ENCODE peak calls at places on chromosomes 11 and 22, in five cellular contexts. L, K, Z, H and M are unnamed samples.

GRCh38 chr11:99418927-99419707 is 398.4 kb downstream of the CNTN5 start:
- DNase-seq in L (no peak), K (no peak), Z (no peak), H (no peak), M (no peak)

GRCh38 chr11:130611791-130612251 is 163.4 kb downstream of the ADAMTS15 start:
- DNase-seq in Z (no peak), H (no peak), L (no peak), K (no peak), M (no peak)

GRCh38 chr11:115623021-115623451 is 118.8 kb upstream of the CADM1 start:
- DNase-seq in Z (no peak), L (no peak), K (peak), H (no peak), M (no peak)

GRCh38 chr11:93196816-93197382 is 892 bp downstream of the SLC36A4 start:
- DNase-seq in Z (no peak), K (no peak), H (no peak), L (no peak), M (no peak)

GRCh38 chr22:49046546-49047305 is 780.9 kb downstream of the BRD1 start:
- DNase-seq in H (peak), L (no peak), K (peak), Z (peak), M (peak)

GRCh38 chr11:19962795-19963163 is 197.5 kb downstream of the DBX1 start:
- DNase-seq in K (no peak), H (no peak), Z (no peak), L (no peak), M (no peak)

GRCh38 chr11:78796956-78797355 is 222.3 kb upstream of the NARS2 start:
- DNase-seq in K (no peak), Z (no peak), L (no peak), H (no peak), M (no peak)

GRCh38 chr11:5007561-5007960 is 12.9 kb downstream of the OR51L1 start:
- DNase-seq in Z (no peak), H (no peak), L (no peak), K (no peak), M (no peak)

GRCh38 chr11:72398058-72398758 is 36.1 kb downstream of the CLPB start:
- DNase-seq in H (no peak), K (no peak), Z (peak), L (no peak), M (no peak)

GRCh38 chr11:79864882-79865281 is 424.1 kb upstream of the TENM4 start:
- DNase-seq in L (no peak), H (no peak), K (no peak), Z (no peak), M (no peak)

GRCh38 chr11:29125621-29126020 is 891.2 kb downstream of the KCNA4 start:
- DNase-seq in K (no peak), Z (no peak), H (no peak), L (no peak), M (no peak)

GRCh38 chr22:41382098-41382578 is 396 bp downstream of the TEF start:
- DNase-seq in Z (peak), L (peak), K (peak), H (peak), M (peak)

GRCh38 chr11:47355283-47356128 is 3.0 kb upstream of the MYBPC3 start:
- DNase-seq in Z (peak), K (peak), L (no peak), H (peak), M (peak)

GRCh38 chr22:37571258-37571991 is 8.5 kb downstream of the LGALS2 start:
- DNase-seq in H (no peak), K (peak), L (no peak), Z (no peak), M (no peak)

GRCh38 chr11:17716807-17717206 is 2.6 kb upstream of the MYOD1 start:
- DNase-seq in Z (no peak), H (no peak), L (no peak), K (no peak), M (no peak)

GRCh38 chr11:69425895-69426544 is 55.4 kb upstream of the LINC01488 start:
- DNase-seq in K (no peak), H (no peak), L (no peak), Z (no peak), M (no peak)

GRCh38 chr11:106398396-106399074 is 321.1 kb downstream of the AASDHPPT start:
- DNase-seq in L (no peak), H (no peak), Z (peak), K (no peak), M (no peak)